ENCODE peak calls at places on chromosomes 2 and 18, in four cellular contexts. G is H1, T is stomach, P is HCT116. Q is an unnamed sample.
A peak's percentile ranks its signal among the peaks of the same experiment; 100 is the strongest.

GRCh38 chr2:231184319-231184718 is 14.1 kb upstream of the ARMC9 start:
- DNase-seq in T (no peak), G (no peak), P (no peak), Q (no peak)

GRCh38 chr2:72572501-72572900 is 253.3 kb downstream of the EXOC6B start:
- DNase-seq in P (no peak), T (no peak), G (no peak), Q (no peak)

GRCh38 chr18:46134920-46135675 is 30.9 kb downstream of the HAUS1 start:
- DNase-seq in G (no peak), T (no peak), P (no peak), Q (no peak)

GRCh38 chr2:199100326-199101110 is 357.2 kb downstream of the SATB2 start:
- DNase-seq in G (no peak), P (no peak), T (no peak), Q (no peak)

GRCh38 chr18:43312891-43313290 is 35.6 kb upstream of the SYT4 start:
- DNase-seq in P (no peak), G (no peak), T (no peak), Q (no peak)

GRCh38 chr2:133390151-133390550 is 178.1 kb downstream of the NCKAP5 start:
- DNase-seq in G (no peak), T (no peak), P (no peak), Q (no peak)

GRCh38 chr2:226736391-226736790 is 63.2 kb downstream of the IRS1 start:
- DNase-seq in T (no peak), G (no peak), P (no peak), Q (no peak)

GRCh38 chr18:39770399-39770798 is 2184.6 kb upstream of the PIK3C3 start:
- DNase-seq in P (no peak), T (no peak), G (no peak), Q (no peak)

GRCh38 chr2:36058953-36059352 is 296.6 kb upstream of the CRIM1 start:
- DNase-seq in P (no peak), G (no peak), T (no peak), Q (no peak)

GRCh38 chr2:26172189-26172865 is 561 bp upstream of the GAREM2 start:
- DNase-seq in T (no peak), P (no peak), G (no peak), Q (no peak)

GRCh38 chr2:23359631-23360567 is 25.1 kb upstream of the KLHL29 start:
- DNase-seq in P (no peak), G (no peak), T (peak; percentile 50), Q (no peak)

GRCh38 chr2:48946444-48947048 is 191.0 kb upstream of the LHCGR start:
- DNase-seq in P (peak; percentile 23), G (no peak), T (peak; percentile 51), Q (no peak)

GRCh38 chr2:17506736-17507616 is 11.3 kb downstream of the RAD51AP2 start:
- DNase-seq in T (no peak), G (no peak), P (peak; percentile 66), Q (no peak)

GRCh38 chr2:45172993-45173392 is 163.7 kb upstream of the SIX2 start:
- DNase-seq in T (no peak), P (no peak), G (no peak), Q (no peak)

GRCh38 chr2:45170976-45171514 is 161.8 kb upstream of the SIX2 start:
- DNase-seq in T (no peak), P (no peak), G (no peak), Q (no peak)

GRCh38 chr2:45170191-45170975 is 161.1 kb upstream of the SIX2 start:
- DNase-seq in P (no peak), G (peak; percentile 71), T (no peak), Q (no peak)

GRCh38 chr2:45176399-45176798 is 167.1 kb upstream of the SIX2 start:
- DNase-seq in P (no peak), G (no peak), T (no peak), Q (no peak)

DNA sequence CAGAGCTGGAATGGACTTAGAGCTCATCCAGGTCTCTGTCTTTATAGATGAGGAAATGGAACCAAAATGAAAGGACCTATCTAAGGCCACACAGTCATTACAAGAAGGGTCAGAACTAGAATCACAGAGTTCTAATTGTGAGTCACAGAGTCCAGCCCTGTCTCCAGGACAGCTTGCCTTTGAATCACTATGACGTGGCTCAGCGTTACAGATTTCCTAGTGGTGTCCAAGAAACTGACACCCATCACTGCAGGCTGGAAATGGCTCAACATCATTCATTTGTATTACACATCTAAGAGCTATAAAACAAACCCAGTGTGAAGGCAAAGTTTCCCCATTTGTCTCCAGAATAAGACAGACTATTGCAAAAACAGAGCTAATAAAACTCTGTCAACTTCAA is 164.3 kb upstream of the SIX2 start:
- DNase-seq in G (peak; percentile 10), T (no peak), P (peak; percentile 59), Q (no peak)
- TF ChIP-seq CTCF in G (no peak), T (no peak), P (peak; percentile 13), Q (no peak)

DNA sequence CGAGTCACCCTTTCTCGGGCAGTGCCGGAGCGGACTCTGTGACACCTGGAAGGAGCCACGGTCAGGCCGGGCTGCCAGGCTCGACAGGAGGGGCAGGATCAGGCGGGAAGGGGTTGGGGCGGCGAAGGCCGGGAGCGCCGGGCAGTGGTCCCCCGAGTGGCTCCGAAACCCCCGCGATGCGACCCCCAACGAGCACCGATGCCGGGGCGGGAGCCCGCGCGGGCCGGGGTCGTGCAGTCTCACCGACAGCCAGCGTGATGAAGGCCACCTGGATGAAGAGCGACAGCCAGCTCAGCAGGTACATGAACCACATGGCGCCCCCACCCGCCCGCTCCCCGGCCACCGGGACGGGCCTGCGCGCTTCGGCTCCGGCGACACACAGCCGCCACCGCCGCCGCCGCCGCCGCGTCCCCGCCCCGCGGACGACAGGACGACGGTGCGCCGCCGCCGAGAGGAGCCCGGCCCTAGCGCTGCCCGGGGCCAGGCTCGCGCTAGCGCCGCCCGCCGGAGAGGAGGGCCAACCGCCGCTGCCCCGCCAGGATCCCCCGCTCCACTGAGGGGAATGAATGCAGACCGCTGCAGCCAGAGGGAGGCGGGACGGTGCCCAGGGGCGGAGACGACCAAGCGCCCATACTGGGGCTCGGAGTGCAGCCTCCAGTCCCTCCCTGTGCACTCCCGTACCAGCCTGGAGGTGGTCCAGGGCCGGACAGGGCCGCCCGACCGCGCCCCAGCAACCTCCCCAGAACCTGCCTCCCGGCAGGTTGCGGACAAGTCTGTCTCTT is at the start of gene TEX261:
- DNase-seq in P (peak; percentile 71), G (peak; percentile 98), T (peak; percentile 92), Q (peak; percentile 78)
- TF ChIP-seq POLR2A in P (peak; percentile 59), G (no peak), T (no peak), Q (peak; percentile 47)

GRCh38 chr2:30147715-30148611 is 1.2 kb downstream of the YPEL5 start:
- DNase-seq in T (peak; percentile 84), P (no peak), G (peak; percentile 88), Q (peak; percentile 90)
- TF ChIP-seq CTCF in T (no peak), P (peak; percentile 40), G (peak; percentile 20), Q (no peak)

GRCh38 chr2:186589733-186590537 is at the start of gene ITGAV:
- DNase-seq in G (peak; percentile 90), T (peak; percentile 95), P (peak; percentile 71), Q (peak; percentile 84)
- TF ChIP-seq POLR2A in G (peak; percentile 93), T (no peak), P (peak; percentile 65), Q (peak; percentile 90)

GRCh38 chr2:181891966-181892794 is 650 bp downstream of the ITPRID2 start:
- DNase-seq in G (peak; percentile 86), P (peak; percentile 69), T (peak; percentile 71), Q (peak; percentile 61)
- TF ChIP-seq CTCF in G (no peak), P (peak; percentile 26), T (no peak), Q (no peak)

GRCh38 chr2:121075006-121075545 is 209.9 kb downstream of the TFCP2L1 start:
- DNase-seq in G (peak; percentile 78), P (peak; percentile 95), T (peak; percentile 54), Q (no peak)
- TF ChIP-seq POLR2A in G (peak; percentile 100), P (peak; percentile 100), T (no peak), Q (no peak)

DNA sequence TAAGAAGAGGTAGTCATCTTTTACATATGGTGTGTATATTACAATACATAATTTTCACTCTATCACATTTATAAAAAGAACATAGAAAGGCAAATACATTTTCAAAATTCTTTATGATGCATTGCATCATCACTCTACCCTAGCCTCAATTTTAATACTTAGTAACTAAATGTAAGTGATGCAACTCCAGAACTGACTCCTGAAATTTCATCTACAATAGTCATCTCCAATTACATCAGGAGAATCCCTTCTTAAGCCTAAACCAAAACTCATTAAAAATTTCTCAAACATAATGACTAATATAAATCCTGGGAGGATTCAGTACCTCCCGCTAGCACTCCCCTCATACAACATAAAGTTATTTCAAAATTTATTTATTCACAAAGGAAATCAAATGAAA is 15.9 kb downstream of the TMX3 start:
- DNase-seq in G (no peak), T (no peak), P (no peak), Q (no peak)
- TF ChIP-seq CTCF in G (no peak), T (no peak), P (no peak), Q (no peak)

GRCh38 chr2:3379647-3380534 is at the start of gene TRAPPC12:
- DNase-seq in T (peak; percentile 93), P (peak; percentile 85), G (peak; percentile 95), Q (peak; percentile 96)
- TF ChIP-seq POLR2A in T (no peak), P (peak; percentile 78), G (peak; percentile 91), Q (peak; percentile 84)

GRCh38 chr2:102342888-102343287 is 12.7 kb upstream of the IL18R1 start:
- DNase-seq in P (no peak), T (no peak), G (no peak), Q (no peak)
- TF ChIP-seq CTCF in P (no peak), T (no peak), G (no peak), Q (no peak)

Q was measured in Peyer's patch.